ENCODE peak calls at places on chromosomes 6 and 20, in seven cellular contexts. I is HTR-8/SVneo; J is activated B cell treated with CpG ODN at 0.5 μM for 24 hours; U is T-helper 9 cell; M is NCI-H345; B is stimulated activated CD8-positive, alpha-beta memory T cell treated with anti-CD3 and anti-CD28 coated beads, Interleukin-4, amount 100 ng/mL, for 24 hours; S is activated T-helper 2 cell treated with anti-CD3 and anti-CD28 coated beads, Interferon-gamma antibody, Interleukin-2, Interleukin-4, amounts not matched to agents 10 μg/mL and 5 μg/mL and 100 μg/mL, durations not matched to agents 14 hours and 24 hours and 36 hours. D is an unnamed sample.

GRCh38 chr20:967796-968742 is 34.0 kb downstream of the RSPO4 start:
- DNase-seq in I (no peak), J (no peak), U (no peak), M (no peak), B (no peak), S (no peak), D (no peak)

GRCh38 chr6:111377558-111378120 is 105.4 kb downstream of the REV3L start:
- DNase-seq in I (no peak), J (no peak), U (no peak), M (no peak), B (no peak), S (no peak), D (no peak)

GRCh38 chr6:18893540-18894269 is 506.6 kb downstream of the RNF144B start:
- DNase-seq in I (no peak), J (no peak), U (no peak), M (no peak), B (no peak), S (no peak), D (no peak)

GRCh38 chr6:43016166-43016915 is 2.3 kb downstream of the KLHDC3 start:
- DNase-seq in I (no peak), J (no peak), U (no peak), M (no peak), B (no peak), S (no peak), D (no peak)

GRCh38 chr6:161141173-161141572 is 132.7 kb downstream of the AGPAT4 start:
- DNase-seq in I (no peak), J (no peak), U (no peak), M (peak; percentile 92), B (no peak), S (no peak), D (no peak)

GRCh38 chr6:45555981-45556771 is 178.4 kb upstream of the SUPT3H start:
- DNase-seq in I (no peak), J (no peak), U (no peak), M (no peak), B (no peak), S (no peak), D (no peak)

GRCh38 chr6:168165373-168165772 is 86.4 kb upstream of the FRMD1 start:
- DNase-seq in I (peak; percentile 15), J (no peak), U (no peak), M (no peak), B (no peak), S (no peak), D (no peak)

GRCh38 chr20:35556871-35557270 is 15.0 kb downstream of the ERGIC3 start:
- DNase-seq in I (no peak), J (no peak), U (no peak), M (no peak), B (no peak), S (no peak), D (no peak)

GRCh38 chr20:49866051-49866450 is 49.3 kb downstream of the SPATA2 start:
- DNase-seq in I (no peak), J (no peak), U (no peak), M (no peak), B (no peak), S (no peak), D (no peak)

GRCh38 chr6:31750411-31751022 is 10.7 kb downstream of the MSH5 start:
- DNase-seq in I (no peak), J (no peak), U (no peak), M (no peak), B (no peak), S (no peak), D (no peak)

GRCh38 chr6:37731888-37732287 is 34.2 kb upstream of the MDGA1 start:
- DNase-seq in I (no peak), J (peak; percentile 40), U (no peak), M (no peak), B (peak; percentile 52), S (peak; percentile 30), D (no peak)

GRCh38 chr6:149948011-149948410 is 6.2 kb downstream of the ULBP2 start:
- DNase-seq in I (no peak), J (no peak), U (no peak), M (no peak), B (no peak), S (no peak), D (no peak)

GRCh38 chr6:147040041-147040440 is 164.2 kb upstream of the STXBP5 start:
- DNase-seq in I (no peak), J (no peak), U (no peak), M (no peak), B (no peak), S (no peak), D (no peak)

GRCh38 chr6:166903500-166903899 is 52.9 kb downstream of the RNASET2 start:
- DNase-seq in I (no peak), J (no peak), U (no peak), M (no peak), B (no peak), S (no peak), D (no peak)

GRCh38 chr6:126534418-126534817 is 194.5 kb downstream of the CENPW start:
- DNase-seq in I (no peak), J (no peak), U (no peak), M (no peak), B (no peak), S (no peak), D (no peak)

GRCh38 chr6:38996676-38997075 is 51.9 kb upstream of the GLP1R start:
- DNase-seq in I (no peak), J (no peak), U (no peak), M (no peak), B (no peak), S (no peak), D (no peak)